ENCODE peak calls at places on chromosome 20, in eight cellular contexts. I, J, R, L, G, E, U and Q are unnamed samples.

GRCh38 chr20:10508468-10509251 is 73.6 kb downstream of the SLX4IP start:
- DNase-seq in J (no peak), L (no peak), G (no peak), U (no peak), E (no peak), I (no peak), R (no peak), Q (no peak)

GRCh38 chr20:41155267-41155666 is 17.9 kb downstream of the PLCG1 start:
- DNase-seq in I (no peak), J (no peak), G (no peak), L (no peak), E (no peak), U (no peak), R (no peak), Q (no peak)

GRCh38 chr20:13397300-13397724 is 176.2 kb downstream of the ISM1 start:
- DNase-seq in L (no peak), I (no peak), J (no peak), U (no peak), E (no peak), G (no peak), R (no peak), Q (peak)

GRCh38 chr20:53902968-53903651 is 167.3 kb downstream of the BCAS1 start:
- DNase-seq in R (no peak), E (no peak), G (no peak), U (no peak), L (no peak), J (no peak), I (no peak), Q (no peak)

GRCh38 chr20:6142348-6142993 is 19.6 kb upstream of the FERMT1 start:
- DNase-seq in U (no peak), E (peak), I (peak), G (peak), R (peak), J (peak), L (peak), Q (peak)

GRCh38 chr20:24746351-24746685 is 202.8 kb upstream of the CST7 start:
- DNase-seq in G (no peak), L (no peak), R (no peak), U (no peak), J (no peak), I (no peak), E (peak), Q (no peak)

GRCh38 chr20:44785768-44786167 is 24.6 kb downstream of the RIMS4 start:
- DNase-seq in L (peak), I (no peak), J (no peak), R (peak), E (peak), U (no peak), G (no peak), Q (no peak)

GRCh38 chr20:25128649-25129048 is 46.7 kb upstream of the VSX1 start:
- DNase-seq in E (no peak), J (no peak), R (no peak), G (no peak), L (no peak), U (no peak), I (no peak), Q (no peak)

GRCh38 chr20:34110025-34111013 is 1.7 kb downstream of the EIF2S2 start:
- DNase-seq in U (no peak), E (no peak), I (no peak), G (no peak), L (peak), R (no peak), J (no peak), Q (peak)

GRCh38 chr20:62475027-62475818 is 572 bp downstream of the GATA5 start:
- DNase-seq in J (no peak), G (no peak), I (no peak), R (no peak), L (no peak), U (no peak), E (no peak), Q (no peak)

GRCh38 chr20:56422131-56422823 is 10.2 kb downstream of the CASS4 start:
- DNase-seq in E (no peak), L (peak), U (no peak), I (no peak), R (no peak), G (peak), J (no peak), Q (no peak)